ENCODE peak calls at places on chromosome 7, in eight cellular contexts. E is ovary; X is body of pancreas; J is dorsolateral prefrontal cortex; T is astrocyte of the spinal cord; D is endothelial cell; L is CD8-positive, alpha-beta T cell; H is PC-3. C is an unnamed sample.

GRCh38 chr7:75537731-75538130 is 45.6 kb downstream of the SPDYE5 start:
- DNase-seq in J (peak; percentile 15), H (no peak), D (no peak), T (no peak), E (no peak), X (no peak), L (no peak), C (no peak)

GRCh38 chr7:130134106-130134636 is 63.8 kb downstream of the KLHDC10 start:
- DNase-seq in E (no peak), H (no peak), L (no peak), D (no peak), T (no peak), J (no peak), X (no peak), C (no peak)

GRCh38 chr7:147547252-147547897 is 1043.2 kb upstream of the C7orf33 start:
- DNase-seq in T (peak; percentile 9), D (peak; percentile 36), E (no peak), L (no peak), H (peak; percentile 66), J (no peak), X (peak; percentile 58), C (no peak)

GRCh38 chr7:40297741-40298311 is 163.0 kb downstream of the SUGCT start:
- DNase-seq in J (no peak), E (no peak), T (peak; percentile 64), D (no peak), L (no peak), X (no peak), H (peak; percentile 67), C (no peak)

GRCh38 chr7:70657532-70657931 is 474.4 kb upstream of the GALNT17 start:
- DNase-seq in E (no peak), J (no peak), T (no peak), D (no peak), L (no peak), H (no peak), X (no peak), C (no peak)

GRCh38 chr7:105228555-105228954 is 160.2 kb downstream of the SRPK2 start:
- DNase-seq in J (no peak), D (no peak), X (no peak), H (no peak), L (no peak), T (no peak), E (no peak), C (no peak)

GRCh38 chr7:154867068-154867467 is 135.9 kb downstream of the PAXIP1 start:
- DNase-seq in E (no peak), D (no peak), X (no peak), T (no peak), L (no peak), H (no peak), J (no peak), C (no peak)

GRCh38 chr7:22628112-22628511 is 98.9 kb upstream of the IL6 start:
- DNase-seq in D (no peak), T (no peak), H (peak; percentile 76), E (no peak), J (no peak), X (no peak), L (no peak), C (no peak)

GRCh38 chr7:12064716-12065115 is 146.4 kb upstream of the TMEM106B start:
- DNase-seq in H (no peak), T (no peak), J (no peak), X (no peak), L (no peak), E (no peak), D (no peak), C (no peak)

GRCh38 chr7:153061913-153062528 is 302.5 kb downstream of the ACTR3B start:
- DNase-seq in D (peak; percentile 59), X (no peak), J (no peak), H (peak; percentile 3), T (no peak), E (no peak), L (no peak), C (no peak)

GRCh38 chr7:93944673-93945072 is 23.1 kb downstream of the GNG11 start:
- DNase-seq in L (no peak), D (no peak), E (no peak), T (no peak), J (no peak), H (no peak), X (no peak), C (no peak)

GRCh38 chr7:50431316-50431715 is 18.8 kb downstream of the FIGNL1 start:
- DNase-seq in H (no peak), D (no peak), J (no peak), L (no peak), X (no peak), T (no peak), E (no peak), C (no peak)

GRCh38 chr7:50422858-50423257 is 27.3 kb downstream of the FIGNL1 start:
- DNase-seq in D (no peak), E (no peak), H (no peak), J (no peak), L (no peak), X (no peak), T (no peak), C (no peak)

GRCh38 chr7:50427518-50427917 is 22.6 kb downstream of the FIGNL1 start:
- DNase-seq in H (no peak), D (no peak), T (no peak), E (no peak), X (no peak), J (no peak), L (no peak), C (no peak)

GRCh38 chr7:50423860-50424259 is 26.3 kb downstream of the FIGNL1 start:
- DNase-seq in L (no peak), J (no peak), T (no peak), X (no peak), D (no peak), E (no peak), H (no peak), C (no peak)

GRCh38 chr7:50426280-50427045 is 23.7 kb downstream of the FIGNL1 start:
- DNase-seq in L (no peak), E (no peak), J (no peak), H (no peak), T (no peak), X (no peak), D (no peak), C (no peak)
- TF ChIP-seq CTCF in L (no peak), E (no peak), J (no peak), H (no peak), T (no peak), X (no peak), D (no peak), C (no peak)

GRCh38 chr7:135074096-135074495 is 73.8 kb upstream of the TMEM140 start:
- DNase-seq in H (peak; percentile 41), E (no peak), L (no peak), D (no peak), T (no peak), X (no peak), J (no peak), C (no peak)

GRCh38 chr7:135077642-135078041 is 70.2 kb upstream of the TMEM140 start:
- DNase-seq in H (no peak), T (no peak), X (no peak), J (no peak), L (no peak), E (no peak), D (no peak), C (no peak)

GRCh38 chr7:135076882-135077281 is 71.0 kb upstream of the TMEM140 start:
- DNase-seq in L (no peak), T (no peak), D (no peak), J (no peak), X (no peak), H (no peak), E (no peak), C (no peak)

GRCh38 chr7:135078051-135078450 is 69.8 kb upstream of the TMEM140 start:
- DNase-seq in T (no peak), E (no peak), J (no peak), X (no peak), L (no peak), H (no peak), D (no peak), C (no peak)

GRCh38 chr7:135075716-135076115 is 72.2 kb upstream of the TMEM140 start:
- DNase-seq in E (no peak), L (no peak), J (no peak), X (no peak), D (no peak), T (no peak), H (no peak), C (no peak)
- TF ChIP-seq CTCF in E (no peak), L (no peak), J (no peak), X (no peak), D (no peak), T (no peak), H (no peak), C (no peak)

DNA sequence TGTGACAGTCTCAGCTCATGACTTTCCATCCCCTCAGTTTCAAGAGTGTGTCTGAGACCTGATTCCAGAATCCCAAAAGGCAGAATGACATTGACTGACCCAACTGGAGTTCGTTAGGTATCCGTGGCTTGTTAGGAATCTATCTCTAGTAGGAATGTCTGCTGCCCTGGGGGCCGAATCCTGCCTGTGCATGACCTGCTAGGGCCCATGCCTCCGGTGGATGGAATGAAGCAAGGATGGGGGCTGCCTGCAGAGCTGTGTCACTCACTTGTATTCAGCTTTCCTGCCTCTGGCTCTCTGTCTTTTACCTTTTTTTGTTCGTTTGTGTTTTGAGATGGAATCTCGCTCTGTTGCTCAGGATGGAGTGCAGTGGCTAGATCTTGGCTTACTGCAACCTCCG is 129.5 kb downstream of the SDK1 start:
- DNase-seq in E (no peak), L (no peak), T (no peak), J (no peak), H (no peak), X (no peak), D (no peak), C (no peak)
- TF ChIP-seq CTCF in E (no peak), L (no peak), T (no peak), J (no peak), H (no peak), X (no peak), D (no peak), C (no peak)

GRCh38 chr7:26155531-26156375 is 3.8 kb downstream of the NFE2L3 start:
- DNase-seq in J (no peak), H (peak; percentile 61), E (no peak), T (peak; percentile 38), L (no peak), X (no peak), D (no peak), C (no peak)
- TF ChIP-seq CTCF in J (no peak), H (no peak), E (no peak), T (no peak), L (no peak), X (no peak), D (no peak), C (no peak)

GRCh38 chr7:69067397-69067796 is 530.9 kb upstream of the AUTS2 start:
- DNase-seq in H (no peak), T (no peak), E (no peak), X (peak; percentile 61), J (no peak), L (no peak), D (no peak), C (no peak)
- TF ChIP-seq CTCF in H (no peak), T (peak; percentile 3), E (no peak), X (no peak), J (no peak), L (no peak), D (no peak), C (no peak)